ENCODE peak calls at places on chromosomes 13 and 19, in eight cellular contexts. One of them, this sample, is unnamed.

GRCh38 chr13:63010072-63010658 is 1594.5 kb upstream of the PCDH20 start:
- DNase-seq in progenitor cell of endocrine pancreas: no peak
- DNase-seq in HFF-Myc: no peak
- DNase-seq in EH: no peak
- DNase-seq in GM04503: no peak
- DNase-seq in tibial nerve: no peak
- DNase-seq in heart left ventricle: no peak
- DNase-seq in thoracic aorta: no peak
- DNase-seq in this sample: no peak

GRCh38 chr19:8512115-8512967 is 1.6 kb downstream of the ZNF414 start:
- DNase-seq in EH: peak; percentile 25
- DNase-seq in thoracic aorta: no peak
- DNase-seq in HFF-Myc: no peak
- DNase-seq in progenitor cell of endocrine pancreas: no peak
- DNase-seq in GM04503: no peak
- DNase-seq in tibial nerve: no peak
- DNase-seq in heart left ventricle: no peak
- DNase-seq in this sample: no peak

GRCh38 chr13:27020415-27020814 is 151.2 kb downstream of the USP12 start:
- DNase-seq in progenitor cell of endocrine pancreas: no peak
- DNase-seq in tibial nerve: no peak
- DNase-seq in heart left ventricle: no peak
- DNase-seq in HFF-Myc: no peak
- DNase-seq in GM04503: no peak
- DNase-seq in EH: no peak
- DNase-seq in thoracic aorta: no peak
- DNase-seq in this sample: no peak

GRCh38 chr19:925087-925911 is 536 bp upstream of the ARID3A start:
- DNase-seq in EH: peak; percentile 83
- DNase-seq in progenitor cell of endocrine pancreas: peak; percentile 67
- DNase-seq in HFF-Myc: peak; percentile 61
- DNase-seq in thoracic aorta: no peak
- DNase-seq in heart left ventricle: peak; percentile 83
- DNase-seq in tibial nerve: peak; percentile 71
- DNase-seq in GM04503: peak; percentile 40
- DNase-seq in this sample: peak; percentile 83

GRCh38 chr19:48450863-48451262 is 4.5 kb upstream of the KCNJ14 start:
- DNase-seq in progenitor cell of endocrine pancreas: no peak
- DNase-seq in HFF-Myc: no peak
- DNase-seq in tibial nerve: no peak
- DNase-seq in heart left ventricle: no peak
- DNase-seq in EH: no peak
- DNase-seq in GM04503: no peak
- DNase-seq in thoracic aorta: no peak
- DNase-seq in this sample: no peak

GRCh38 chr13:63481334-63481733 is 2065.7 kb upstream of the PCDH20 start:
- DNase-seq in thoracic aorta: no peak
- DNase-seq in EH: peak; percentile 13
- DNase-seq in heart left ventricle: no peak
- DNase-seq in tibial nerve: no peak
- DNase-seq in GM04503: peak; percentile 9
- DNase-seq in progenitor cell of endocrine pancreas: no peak
- DNase-seq in HFF-Myc: no peak
- DNase-seq in this sample: no peak

GRCh38 chr13:112821340-112822055 is 131.7 kb downstream of the ATP11A start:
- DNase-seq in EH: peak; percentile 28
- DNase-seq in GM04503: peak; percentile 35
- DNase-seq in HFF-Myc: no peak
- DNase-seq in thoracic aorta: no peak
- DNase-seq in heart left ventricle: peak; percentile 12
- DNase-seq in tibial nerve: no peak
- DNase-seq in progenitor cell of endocrine pancreas: no peak
- DNase-seq in this sample: no peak

GRCh38 chr13:77952276-77952675 is 33.6 kb upstream of the EDNRB start:
- DNase-seq in heart left ventricle: no peak
- DNase-seq in tibial nerve: no peak
- DNase-seq in progenitor cell of endocrine pancreas: no peak
- DNase-seq in HFF-Myc: no peak
- DNase-seq in thoracic aorta: no peak
- DNase-seq in GM04503: no peak
- DNase-seq in EH: no peak
- DNase-seq in this sample: no peak

GRCh38 chr19:1287622-1288527 is 2.2 kb downstream of the EFNA2 start:
- DNase-seq in progenitor cell of endocrine pancreas: no peak
- DNase-seq in heart left ventricle: no peak
- DNase-seq in tibial nerve: no peak
- DNase-seq in HFF-Myc: no peak
- DNase-seq in EH: no peak
- DNase-seq in GM04503: no peak
- DNase-seq in thoracic aorta: no peak
- DNase-seq in this sample: no peak

GRCh38 chr13:27171244-27171829 is at the start of gene USP12:
- DNase-seq in GM04503: no peak
- DNase-seq in heart left ventricle: no peak
- DNase-seq in tibial nerve: peak; percentile 14
- DNase-seq in thoracic aorta: peak; percentile 15
- DNase-seq in progenitor cell of endocrine pancreas: peak; percentile 59
- DNase-seq in EH: no peak
- DNase-seq in HFF-Myc: no peak
- DNase-seq in this sample: no peak

This sample was measured in HL-60.